ENCODE peak calls at places on chromosomes 5 and 9, in five cellular contexts. M is effector memory CD4-positive, alpha-beta T cell; R is heart left ventricle; I is tibial nerve; P is mucosa of descending colon. J is an unnamed sample. For H3K4me1, the result is how much of the 10 kb centered on the place peaks cover.

GRCh38 chr9:68793605-68794343 is 88.7 kb downstream of the PIP5K1B start:
- DNase-seq in M (no peak), P (no peak), I (no peak), R (no peak), J (no peak)

GRCh38 chr9:131673068-131673467 is 66.8 kb downstream of the RAPGEF1 start:
- DNase-seq in P (no peak), R (no peak), I (no peak), M (no peak), J (no peak)

GRCh38 chr5:317086-317811 is 4.3 kb upstream of the AHRR start:
- DNase-seq in R (no peak), M (no peak), I (no peak), P (no peak), J (no peak)

GRCh38 chr5:154478224-154478565 is at the start of gene HAND1:
- DNase-seq in R (peak), I (no peak), M (no peak), P (peak), J (no peak)

GRCh38 chr9:128498911-128499310 is 5.6 kb upstream of the GLE1 start:
- DNase-seq in M (no peak), P (no peak), I (no peak), R (no peak), J (no peak)

GRCh38 chr5:68224561-68225187 is 9.1 kb downstream of the PIK3R1 start:
- DNase-seq in M (no peak), P (no peak), I (no peak), R (no peak), J (no peak)

GRCh38 chr9:129320575-129321311 is 142.7 kb upstream of the IER5L start:
- DNase-seq in I (peak), R (peak), P (peak), M (peak), J (peak)

GRCh38 chr9:121645853-121646807 is 5.3 kb upstream of the DAB2IP start:
- DNase-seq in P (no peak), M (no peak), I (no peak), R (peak), J (peak)

GRCh38 chr5:124963236-124963929 is 216.9 kb upstream of the ZNF608 start:
- DNase-seq in P (no peak), M (no peak), R (no peak), I (no peak), J (no peak)

GRCh38 chr5:133938932-133939331 is 29.5 kb downstream of the C5orf15 start:
- DNase-seq in R (no peak), M (no peak), P (no peak), I (no peak), J (no peak)

GRCh38 chr5:178699854-178700253 is 30.6 kb downstream of the ZNF354A start:
- DNase-seq in M (no peak), P (no peak), R (no peak), I (no peak), J (no peak)

GRCh38 chr5:172571892-172572291 is 69.2 kb upstream of the NEURL1B start:
- DNase-seq in M (no peak), R (no peak), P (no peak), I (no peak), J (no peak)

GRCh38 chr9:110126986-110127864 is 80.7 kb downstream of the C9orf152 start:
- DNase-seq in M (no peak), I (peak), R (peak), P (peak), J (no peak)

GRCh38 chr9:30574355-30575151 is 1809.9 kb upstream of the ACO1 start:
- DNase-seq in I (no peak), R (no peak), M (no peak), P (peak), J (no peak)

GRCh38 chr9:75170898-75171360 is 82.6 kb downstream of the OSTF1 start:
- DNase-seq in P (no peak), M (no peak), I (no peak), R (no peak), J (no peak)

GRCh38 chr9:68507098-68507795 is 33.4 kb downstream of the TMEM252 start:
- DNase-seq in M (no peak), I (no peak), P (no peak), R (no peak), J (no peak)

GRCh38 chr9:69961834-69962233 is 81.8 kb upstream of the MAMDC2 start:
- DNase-seq in P (no peak), R (no peak), M (no peak), I (no peak), J (no peak)

GRCh38 chr5:1526151-1526631 is 2.4 kb upstream of the LPCAT1 start:
- DNase-seq in P (peak), R (peak), M (no peak), I (peak), J (no peak)

GRCh38 chr5:132854301-132854700 is 12.0 kb downstream of the GDF9 start:
- DNase-seq in R (no peak), I (no peak), P (no peak), M (no peak), J (no peak)

GRCh38 chr9:93509084-93509483 is 55.7 kb upstream of the FAM120AOS start:
- DNase-seq in I (no peak), P (no peak), M (no peak), R (no peak), J (no peak)

GRCh38 chr9:123111977-123112869 is 78.8 kb downstream of the GPR21 start:
- DNase-seq in M (no peak), R (no peak), P (no peak), I (no peak), J (peak)

GRCh38 chr5:40166757-40167156 is 513.0 kb upstream of the PTGER4 start:
- DNase-seq in I (no peak), M (no peak), P (no peak), R (no peak), J (no peak)

GRCh38 chr9:115013998-115014397 is 83.6 kb upstream of the TNFSF8 start:
- DNase-seq in M (peak), I (no peak), P (peak), R (peak), J (peak)

GRCh38 chr5:39106332-39106731 is 32.1 kb upstream of the RICTOR start:
- DNase-seq in M (no peak), R (no peak), I (no peak), P (no peak), J (no peak)

GRCh38 chr5:76145945-76146344 is 62.8 kb downstream of the SV2C start:
- DNase-seq in I (no peak), R (no peak), M (no peak), P (no peak), J (no peak)

DNA sequence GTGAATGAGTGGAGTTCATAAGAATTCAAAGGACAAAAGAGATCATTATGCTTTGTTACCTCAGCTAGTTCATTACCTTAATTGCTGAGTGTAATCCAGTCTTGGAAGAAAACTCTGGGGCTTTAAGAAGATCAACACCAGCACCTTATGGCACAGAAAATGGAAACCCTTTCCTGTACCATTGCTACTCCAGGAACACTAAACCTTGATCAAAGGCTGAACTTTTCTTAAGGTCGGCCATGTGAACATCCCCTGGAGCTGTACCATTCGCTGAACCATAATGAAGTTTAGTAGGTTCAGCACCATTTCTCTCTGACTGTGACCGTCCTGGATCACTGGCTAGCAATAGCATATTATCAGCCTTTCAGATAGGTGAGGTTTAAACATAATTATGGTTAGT is 97.4 kb downstream of the PBX3 start:
- DNase-seq in R (no peak), I (no peak), P (no peak), M (no peak), J (no peak)
- H3K4me1 ChIP-seq in R (under half), I (under half), P (under half), M (under half), J (under half)

GRCh38 chr5:56641635-56642255 is 173.6 kb upstream of the MAP3K1 start:
- DNase-seq in R (no peak), M (no peak), P (no peak), I (no peak), J (no peak)
- H3K4me1 ChIP-seq in R (under half), M (under half), P (under half), I (under half), J (under half)

GRCh38 chr5:98108497-98108896 is 665.0 kb upstream of the RGMB start:
- DNase-seq in M (no peak), I (no peak), R (no peak), P (no peak), J (no peak)

GRCh38 chr5:98105651-98106050 is 667.8 kb upstream of the RGMB start:
- DNase-seq in P (no peak), R (no peak), I (no peak), M (no peak), J (no peak)

GRCh38 chr5:98104454-98105188 is 668.8 kb upstream of the RGMB start:
- DNase-seq in P (no peak), I (no peak), R (no peak), M (no peak), J (no peak)

GRCh38 chr5:98103807-98104206 is 669.7 kb upstream of the RGMB start:
- DNase-seq in P (no peak), I (no peak), M (no peak), R (no peak), J (no peak)

DNA sequence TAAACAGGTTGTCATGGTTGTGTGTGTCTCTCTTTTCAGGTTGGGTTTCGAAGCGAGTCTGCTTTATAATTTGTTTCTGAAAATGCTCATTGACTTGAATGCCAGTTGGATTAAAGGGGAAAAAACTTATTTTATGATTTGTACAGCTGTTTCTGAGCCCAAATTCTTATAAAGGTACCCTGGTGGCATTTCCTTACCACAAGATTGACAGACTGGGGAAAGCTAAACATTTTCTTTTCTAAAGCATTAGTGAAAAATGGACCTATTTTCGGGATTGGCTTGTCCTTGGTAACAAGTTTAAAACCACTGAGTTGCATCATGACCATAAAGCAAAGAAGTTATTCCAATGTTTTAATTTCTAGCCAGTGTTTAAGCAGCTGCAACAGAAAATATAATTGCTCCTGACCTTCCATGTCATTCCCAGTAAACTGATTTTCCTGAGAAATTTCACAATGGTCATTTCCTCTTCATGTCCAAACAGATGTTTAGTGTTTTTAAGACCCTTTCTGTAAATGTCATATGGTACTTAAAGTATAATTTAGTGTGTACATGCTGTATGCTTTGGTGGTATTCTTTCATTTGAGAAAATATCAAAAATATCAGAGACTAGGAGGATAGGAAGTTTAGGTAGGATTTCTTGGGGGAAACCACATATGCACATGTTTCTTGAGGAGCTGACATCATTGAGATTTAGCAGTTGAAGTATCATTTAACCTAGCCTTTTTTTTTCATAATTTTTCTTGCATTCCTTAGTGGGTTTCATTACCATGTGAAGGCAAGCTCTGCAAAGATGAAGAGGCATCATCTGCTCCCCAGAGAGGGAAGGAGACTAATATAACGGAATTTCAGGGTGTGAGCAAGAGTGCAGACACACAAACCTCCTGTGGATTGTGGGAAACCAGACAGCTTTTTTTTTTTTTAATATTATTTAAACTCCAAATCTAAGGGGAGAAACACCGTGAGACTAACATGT is 667.1 kb upstream of the RGMB start:
- DNase-seq in M (no peak), R (no peak), I (no peak), P (no peak), J (no peak)
- H3K4me1 ChIP-seq in M (under half), R (under half), I (under half), P (under half), J (under half)

GRCh38 chr5:150507283-150508020 is 479 bp upstream of the NDST1 start:
- DNase-seq in I (no peak), M (no peak), P (peak), R (no peak), J (no peak)
- H3K4me1 ChIP-seq in I (half or more), M (under half), P (half or more), R (half or more), J (half or more)

DNA sequence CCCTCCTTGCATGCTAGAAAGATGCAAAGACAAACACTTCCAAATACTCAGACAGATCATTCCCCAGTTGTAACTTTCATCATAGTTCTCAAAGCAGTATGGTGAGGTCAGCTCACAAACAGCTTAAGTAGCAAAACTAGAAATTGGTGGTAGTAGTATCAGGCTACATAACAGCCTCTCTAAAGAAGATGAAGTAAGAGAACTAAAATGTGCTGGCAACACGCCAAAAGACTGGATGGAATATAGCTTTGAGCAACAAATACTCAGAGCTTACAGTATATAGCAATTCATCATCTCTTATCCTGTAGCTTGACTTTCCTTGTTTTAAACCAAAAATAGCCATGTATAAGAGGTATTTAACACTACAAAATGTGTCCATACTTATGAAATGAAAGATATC is 7.5 kb downstream of the PFDN1 start:
- DNase-seq in P (no peak), I (no peak), M (no peak), R (peak), J (no peak)
- H3K4me1 ChIP-seq in P (under half), I (under half), M (under half), R (half or more), J (under half)

GRCh38 chr5:159199225-159199624 is 10.1 kb downstream of the RNF145 start:
- DNase-seq in P (no peak), I (no peak), R (no peak), M (no peak), J (no peak)

GRCh38 chr5:159203351-159203750 is 6.0 kb downstream of the RNF145 start:
- DNase-seq in P (no peak), M (no peak), R (no peak), I (no peak), J (no peak)

GRCh38 chr5:159202151-159202550 is 7.2 kb downstream of the RNF145 start:
- DNase-seq in I (no peak), M (no peak), P (no peak), R (no peak), J (no peak)

GRCh38 chr5:159198063-159199036 is 11.0 kb downstream of the RNF145 start:
- DNase-seq in R (no peak), P (no peak), I (no peak), M (no peak), J (no peak)

DNA sequence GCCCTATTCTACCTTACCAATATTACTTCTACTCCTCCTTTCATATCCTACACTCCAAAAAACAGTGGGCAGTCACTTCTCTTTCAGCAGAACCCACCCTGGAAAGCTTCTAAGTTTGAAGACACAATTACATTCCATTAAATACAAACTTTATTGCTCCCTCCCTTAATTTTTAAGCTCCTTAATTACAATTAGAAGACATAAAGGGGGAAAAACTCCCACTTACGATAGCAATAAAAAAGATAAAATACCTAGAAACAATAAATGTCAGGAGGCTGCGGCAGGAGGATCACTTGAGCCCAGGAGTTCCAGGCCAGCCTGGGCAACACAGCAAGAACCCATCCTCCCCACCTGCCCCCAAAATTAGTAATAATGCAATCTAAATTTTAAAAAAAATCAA is 9.6 kb downstream of the RNF145 start:
- DNase-seq in I (no peak), R (no peak), P (no peak), M (no peak), J (no peak)
- H3K4me1 ChIP-seq in I (under half), R (under half), P (under half), M (under half), J (half or more)

DNA sequence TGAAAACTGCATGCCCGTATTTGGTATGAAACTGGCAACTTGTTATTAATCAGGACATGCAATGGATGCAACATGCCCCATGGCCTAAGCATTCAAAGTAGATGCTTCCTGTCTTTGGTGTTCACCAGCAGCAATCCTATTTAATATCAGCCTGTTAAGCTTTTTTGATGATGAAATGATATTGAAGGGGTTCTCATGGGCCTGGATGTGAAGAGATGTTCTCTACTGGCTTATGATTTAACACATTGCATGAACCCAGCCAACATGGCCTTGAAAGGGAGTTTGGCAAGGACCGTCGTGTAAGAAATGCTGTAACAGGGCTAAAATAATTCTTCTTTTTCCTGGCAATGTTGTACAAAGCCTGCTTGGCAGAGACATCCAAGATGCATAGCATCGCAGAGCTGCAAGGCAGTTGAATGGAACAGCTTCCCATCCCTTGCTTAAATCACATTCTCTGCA is 111.2 kb downstream of the SMARCA2 start:
- DNase-seq in M (no peak), R (no peak), I (no peak), P (no peak), J (no peak)
- H3K4me1 ChIP-seq in M (under half), R (half or more), I (under half), P (under half), J (under half)

GRCh38 chr5:174734571-174735497 is 10.5 kb downstream of the MSX2 start:
- DNase-seq in M (no peak), I (no peak), P (no peak), R (no peak), J (no peak)

GRCh38 chr5:174733836-174734235 is 9.5 kb downstream of the MSX2 start:
- DNase-seq in R (no peak), P (no peak), I (no peak), M (no peak), J (no peak)

GRCh38 chr5:174733091-174733690 is 8.8 kb downstream of the MSX2 start:
- DNase-seq in P (no peak), M (no peak), I (no peak), R (no peak), J (no peak)

GRCh38 chr5:174731214-174732039 is 7.0 kb downstream of the MSX2 start:
- DNase-seq in I (no peak), M (no peak), P (no peak), R (no peak), J (no peak)

GRCh38 chr5:174732040-174733020 is 7.9 kb downstream of the MSX2 start:
- DNase-seq in R (no peak), P (no peak), M (no peak), I (no peak), J (peak)
- H3K4me1 ChIP-seq in R (under half), P (under half), M (under half), I (under half), J (under half)

DNA sequence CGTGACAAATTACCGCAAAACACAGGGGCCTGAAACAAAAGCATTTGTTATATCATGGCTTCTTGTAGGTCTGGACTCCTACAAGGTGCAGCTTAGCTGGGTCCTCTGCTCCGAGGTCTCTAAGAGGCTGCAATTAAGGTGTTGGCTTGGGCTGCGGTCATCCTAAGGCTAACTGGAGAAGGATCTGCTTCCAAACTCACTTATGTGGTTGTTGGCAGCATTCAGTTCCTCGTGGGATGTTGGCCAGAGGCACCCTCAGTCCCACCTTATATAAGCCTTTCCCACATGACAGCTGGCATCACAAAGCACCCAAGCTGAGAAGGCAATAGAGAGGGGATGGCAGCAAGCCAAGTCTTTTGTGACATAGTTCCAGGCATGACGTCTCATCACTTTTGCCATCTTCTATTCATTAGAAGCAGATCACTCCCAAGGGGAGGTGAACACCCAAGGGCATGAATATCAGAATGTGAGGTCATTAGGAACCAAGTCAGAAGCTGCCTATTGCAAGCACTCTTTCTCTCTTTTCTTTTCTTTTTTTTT is 47.9 kb upstream of the ZBTB43 start:
- DNase-seq in P (no peak), M (no peak), R (no peak), I (no peak), J (no peak)
- H3K4me1 ChIP-seq in P (under half), M (under half), R (under half), I (under half), J (under half)

J was measured in left lung.